ENCODE peak calls at places on chromosomes 1 and 21, in nine cellular contexts. P, M, D, G, W, R, N, X and O are unnamed samples.

GRCh38 chr1:23394664-23395063 is 25.0 kb upstream of the ZNF436 start:
- DNase-seq in P (no peak), M (peak), D (peak), G (peak), W (peak), R (peak), N (peak), X (peak), O (peak)

GRCh38 chr1:150415800-150416199 is 51.9 kb downstream of the RPRD2 start:
- DNase-seq in P (no peak), M (no peak), D (no peak), G (no peak), W (no peak), R (no peak), N (no peak), X (no peak), O (no peak)

GRCh38 chr1:110272045-110272444 is 61.9 kb downstream of the KCNC4 start:
- DNase-seq in P (no peak), M (peak), D (peak), G (no peak), W (no peak), R (no peak), N (no peak), X (no peak), O (no peak)

GRCh38 chr1:13492711-13493110 is 21.1 kb downstream of the LRRC38 start:
- DNase-seq in P (no peak), M (no peak), D (no peak), G (peak), W (no peak), R (no peak), N (no peak), X (no peak), O (no peak)

GRCh38 chr1:224761245-224761644 is 145.1 kb downstream of the CNIH3 start:
- DNase-seq in P (no peak), M (no peak), D (no peak), G (no peak), W (no peak), R (no peak), N (no peak), X (no peak), O (no peak)

GRCh38 chr1:175895966-175896365 is 152.6 kb upstream of the TNR start:
- DNase-seq in P (no peak), M (no peak), D (no peak), G (no peak), W (no peak), R (no peak), N (no peak), X (no peak), O (no peak)

GRCh38 chr1:54460861-54461382 is 54.7 kb upstream of the SSBP3 start:
- DNase-seq in P (no peak), M (no peak), D (no peak), G (no peak), W (no peak), R (no peak), N (no peak), X (peak), O (no peak)

GRCh38 chr1:100358210-100358609 is 5.9 kb downstream of the CDC14A start:
- DNase-seq in P (peak), M (peak), D (peak), G (no peak), W (no peak), R (no peak), N (peak), X (no peak), O (peak)

GRCh38 chr1:14347776-14348175 is 250.7 kb upstream of the KAZN start:
- DNase-seq in P (no peak), M (no peak), D (no peak), G (no peak), W (no peak), R (no peak), N (no peak), X (no peak), O (no peak)

GRCh38 chr1:87684194-87684593 is 355.5 kb downstream of the LMO4 start:
- DNase-seq in P (no peak), M (peak), D (peak), G (peak), W (no peak), R (no peak), N (peak), X (no peak), O (peak)

GRCh38 chr1:226950316-226950715 is 10.2 kb downstream of the COQ8A start:
- DNase-seq in P (no peak), M (no peak), D (no peak), G (no peak), W (no peak), R (peak), N (no peak), X (no peak), O (no peak)

GRCh38 chr1:211751438-211751837 is 76.0 kb upstream of the NEK2 start:
- DNase-seq in P (no peak), M (no peak), D (no peak), G (no peak), W (no peak), R (no peak), N (no peak), X (no peak), O (no peak)

GRCh38 chr1:3903141-3904005 is 3.3 kb upstream of the C1orf174 start:
- DNase-seq in P (peak), M (no peak), D (no peak), G (no peak), W (no peak), R (no peak), N (no peak), X (peak), O (no peak)

GRCh38 chr1:20185834-20186782 is at the start of the genes PLA2G2C and UBXN10:
- DNase-seq in P (peak), M (peak), D (peak), G (peak), W (peak), R (no peak), N (peak), X (peak), O (peak)

GRCh38 chr1:183925947-183926346 is 111.6 kb downstream of the COLGALT2 start:
- DNase-seq in P (no peak), M (no peak), D (no peak), G (no peak), W (no peak), R (no peak), N (no peak), X (no peak), O (no peak)

GRCh38 chr1:170125269-170125668 is 20.5 kb upstream of the NTMT2 start:
- DNase-seq in P (no peak), M (no peak), D (no peak), G (no peak), W (no peak), R (no peak), N (no peak), X (no peak), O (no peak)

GRCh38 chr1:54805466-54805865 is 4.3 kb upstream of the TTC22 start:
- DNase-seq in P (no peak), M (no peak), D (no peak), G (no peak), W (no peak), R (no peak), N (no peak), X (no peak), O (no peak)

GRCh38 chr1:246569248-246570238 is 3.3 kb downstream of the CNST start:
- DNase-seq in P (no peak), M (no peak), D (no peak), G (no peak), W (no peak), R (no peak), N (peak), X (no peak), O (no peak)

GRCh38 chr1:32250893-32251716 is at the start of gene LCK:
- DNase-seq in P (peak), M (no peak), D (peak), G (no peak), W (no peak), R (no peak), N (no peak), X (no peak), O (no peak)

GRCh38 chr21:28387220-28387619 is 605.5 kb downstream of the LTN1 start:
- DNase-seq in P (no peak), M (no peak), D (no peak), G (no peak), W (no peak), R (no peak), N (no peak), X (no peak), O (no peak)

GRCh38 chr1:111197598-111198289 is 2.7 kb downstream of the DENND2D start:
- DNase-seq in P (peak), M (peak), D (peak), G (no peak), W (peak), R (peak), N (peak), X (no peak), O (peak)

GRCh38 chr1:116574581-116575291 is 3.9 kb upstream of the CD58 start:
- DNase-seq in P (peak), M (peak), D (peak), G (peak), W (peak), R (peak), N (peak), X (no peak), O (peak)

GRCh38 chr1:89971600-89971999 is 23.3 kb upstream of the ZNF326 start:
- DNase-seq in P (no peak), M (no peak), D (no peak), G (no peak), W (no peak), R (no peak), N (no peak), X (no peak), O (no peak)

GRCh38 chr1:48043524-48043923 is 46.3 kb upstream of the TRABD2B start:
- DNase-seq in P (no peak), M (no peak), D (no peak), G (no peak), W (no peak), R (no peak), N (no peak), X (no peak), O (no peak)

GRCh38 chr1:32239790-32240139 is 7.3 kb upstream of the FAM167B start:
- DNase-seq in P (no peak), M (no peak), D (no peak), G (no peak), W (no peak), R (no peak), N (no peak), X (no peak), O (no peak)

GRCh38 chr1:119968068-119968492 is 71.8 kb upstream of the ADAM30 start:
- DNase-seq in P (peak), M (peak), D (peak), G (peak), W (no peak), R (no peak), N (peak), X (peak), O (peak)

GRCh38 chr1:155037043-155037442 is 3.4 kb downstream of the DCST1 start:
- DNase-seq in P (no peak), M (no peak), D (no peak), G (no peak), W (no peak), R (no peak), N (no peak), X (no peak), O (no peak)

GRCh38 chr1:116674761-116675160 is 7.2 kb upstream of the IGSF3 start:
- DNase-seq in P (no peak), M (no peak), D (no peak), G (no peak), W (no peak), R (no peak), N (peak), X (no peak), O (no peak)

GRCh38 chr1:62784509-62785365 is 805 bp downstream of the ATG4C start:
- DNase-seq in P (no peak), M (no peak), D (no peak), G (no peak), W (no peak), R (no peak), N (peak), X (no peak), O (peak)

GRCh38 chr1:156373546-156373945 is 4.5 kb downstream of the RHBG start:
- DNase-seq in P (no peak), M (no peak), D (no peak), G (no peak), W (no peak), R (no peak), N (no peak), X (no peak), O (no peak)

GRCh38 chr21:37915941-37916794 is at the start of gene KCNJ6:
- DNase-seq in P (no peak), M (peak), D (peak), G (no peak), W (no peak), R (no peak), N (peak), X (peak), O (peak)

GRCh38 chr1:21898326-21899155 is 38.6 kb downstream of the HSPG2 start:
- DNase-seq in P (no peak), M (no peak), D (no peak), G (no peak), W (no peak), R (peak), N (peak), X (no peak), O (peak)

GRCh38 chr1:66728021-66728420 is 24.2 kb upstream of the DYNLT5 start:
- DNase-seq in P (no peak), M (no peak), D (no peak), G (no peak), W (no peak), R (no peak), N (peak), X (no peak), O (no peak)

GRCh38 chr1:183882328-183883167 is 77.6 kb downstream of the RGL1 start:
- DNase-seq in P (no peak), M (no peak), D (no peak), G (no peak), W (no peak), R (no peak), N (no peak), X (no peak), O (no peak)

GRCh38 chr21:39728341-39728740 is 16.6 kb upstream of the IGSF5 start:
- DNase-seq in P (no peak), M (no peak), D (no peak), G (no peak), W (no peak), R (no peak), N (no peak), X (no peak), O (no peak)

GRCh38 chr21:37087188-37087587 is 14.1 kb downstream of the TTC3 start:
- DNase-seq in P (no peak), M (peak), D (peak), G (no peak), W (no peak), R (no peak), N (peak), X (no peak), O (peak)

GRCh38 chr1:208203127-208203847 is 40.9 kb downstream of the PLXNA2 start:
- DNase-seq in P (no peak), M (no peak), D (no peak), G (peak), W (no peak), R (no peak), N (peak), X (peak), O (no peak)

GRCh38 chr1:27527857-27528700 is 38.1 kb upstream of the WASF2 start:
- DNase-seq in P (no peak), M (peak), D (peak), G (no peak), W (no peak), R (no peak), N (peak), X (peak), O (peak)

GRCh38 chr1:31715097-31715872 is 11.5 kb upstream of the COL16A1 start:
- DNase-seq in P (no peak), M (peak), D (peak), G (peak), W (peak), R (peak), N (peak), X (peak), O (peak)

GRCh38 chr21:35529141-35529863 is 480.2 kb upstream of the RUNX1 start:
- DNase-seq in P (no peak), M (no peak), D (no peak), G (no peak), W (no peak), R (no peak), N (no peak), X (no peak), O (no peak)

GRCh38 chr21:35525443-35525842 is 476.3 kb upstream of the RUNX1 start:
- DNase-seq in P (no peak), M (no peak), D (no peak), G (no peak), W (no peak), R (no peak), N (peak), X (no peak), O (no peak)

GRCh38 chr21:35530726-35531125 is 481.6 kb upstream of the RUNX1 start:
- DNase-seq in P (no peak), M (no peak), D (no peak), G (no peak), W (no peak), R (no peak), N (no peak), X (no peak), O (no peak)

GRCh38 chr21:35527358-35527757 is 478.3 kb upstream of the RUNX1 start:
- DNase-seq in P (no peak), M (no peak), D (no peak), G (no peak), W (no peak), R (no peak), N (no peak), X (no peak), O (no peak)

DNA sequence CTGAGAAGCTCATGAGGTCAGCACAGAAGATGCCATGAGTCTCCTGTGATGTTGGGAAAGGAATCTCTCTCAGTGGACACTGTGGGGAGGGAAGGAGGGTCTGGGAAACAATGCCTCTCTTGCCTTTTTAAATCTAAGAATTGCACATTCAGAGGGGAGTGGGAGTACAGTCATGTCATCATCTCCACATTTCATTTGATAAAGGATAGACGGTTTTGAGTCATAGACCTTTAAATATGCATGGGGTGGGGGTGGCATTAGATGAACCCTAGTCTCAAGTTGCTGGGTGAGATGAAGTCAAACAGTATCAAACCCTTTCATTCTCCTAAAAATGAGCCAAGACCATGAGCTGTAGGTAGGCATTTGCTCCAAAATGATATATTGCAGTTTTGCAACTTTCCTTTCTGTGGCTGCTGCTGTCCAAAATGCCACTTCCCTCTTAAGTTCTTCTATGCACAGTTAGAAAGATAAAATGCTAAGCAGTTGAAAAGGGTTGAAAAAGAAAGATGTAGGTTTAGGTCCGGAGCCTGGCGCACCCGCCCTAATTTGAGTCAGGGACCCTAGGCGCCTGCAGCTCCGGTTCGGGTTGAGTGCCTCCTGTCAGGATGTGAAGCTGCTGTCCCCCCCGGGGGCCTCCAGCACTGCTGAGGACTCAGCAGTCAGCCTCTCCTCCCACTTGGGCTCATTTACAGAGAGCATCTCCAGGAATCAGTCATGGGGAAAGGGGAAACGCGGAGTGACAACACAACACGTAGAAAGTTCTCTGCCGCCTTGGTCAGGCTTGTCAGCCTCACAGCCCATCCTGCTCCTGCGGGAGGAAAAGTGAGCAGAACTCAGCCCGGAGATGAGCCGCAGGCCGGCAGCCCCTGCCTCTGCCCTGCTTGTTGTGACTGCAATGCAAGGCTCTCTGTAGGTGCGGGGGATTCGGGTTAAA is 479.3 kb upstream of the RUNX1 start:
- DNase-seq in P (peak), M (no peak), D (no peak), G (peak), W (no peak), R (no peak), N (no peak), X (peak), O (no peak)
- H3K27ac ChIP-seq in P (peak), M (no peak), D (no peak), G (no peak), W (no peak), R (peak), N (no peak), X (peak), O (no peak)

GRCh38 chr1:201468501-201468843 is 516 bp downstream of the PHLDA3 start:
- DNase-seq in P (no peak), M (peak), D (peak), G (no peak), W (no peak), R (no peak), N (peak), X (peak), O (peak)

GRCh38 chr1:201470581-201470980 is 1.6 kb upstream of the PHLDA3 start:
- DNase-seq in P (no peak), M (no peak), D (no peak), G (no peak), W (no peak), R (no peak), N (no peak), X (no peak), O (no peak)

GRCh38 chr1:201466492-201466891 is 2.5 kb downstream of the PHLDA3 start:
- DNase-seq in P (no peak), M (no peak), D (no peak), G (no peak), W (no peak), R (no peak), N (peak), X (peak), O (no peak)

GRCh38 chr1:201469645-201470074 is 672 bp upstream of the PHLDA3 start:
- DNase-seq in P (no peak), M (peak), D (peak), G (no peak), W (no peak), R (no peak), N (no peak), X (no peak), O (no peak)

DNA sequence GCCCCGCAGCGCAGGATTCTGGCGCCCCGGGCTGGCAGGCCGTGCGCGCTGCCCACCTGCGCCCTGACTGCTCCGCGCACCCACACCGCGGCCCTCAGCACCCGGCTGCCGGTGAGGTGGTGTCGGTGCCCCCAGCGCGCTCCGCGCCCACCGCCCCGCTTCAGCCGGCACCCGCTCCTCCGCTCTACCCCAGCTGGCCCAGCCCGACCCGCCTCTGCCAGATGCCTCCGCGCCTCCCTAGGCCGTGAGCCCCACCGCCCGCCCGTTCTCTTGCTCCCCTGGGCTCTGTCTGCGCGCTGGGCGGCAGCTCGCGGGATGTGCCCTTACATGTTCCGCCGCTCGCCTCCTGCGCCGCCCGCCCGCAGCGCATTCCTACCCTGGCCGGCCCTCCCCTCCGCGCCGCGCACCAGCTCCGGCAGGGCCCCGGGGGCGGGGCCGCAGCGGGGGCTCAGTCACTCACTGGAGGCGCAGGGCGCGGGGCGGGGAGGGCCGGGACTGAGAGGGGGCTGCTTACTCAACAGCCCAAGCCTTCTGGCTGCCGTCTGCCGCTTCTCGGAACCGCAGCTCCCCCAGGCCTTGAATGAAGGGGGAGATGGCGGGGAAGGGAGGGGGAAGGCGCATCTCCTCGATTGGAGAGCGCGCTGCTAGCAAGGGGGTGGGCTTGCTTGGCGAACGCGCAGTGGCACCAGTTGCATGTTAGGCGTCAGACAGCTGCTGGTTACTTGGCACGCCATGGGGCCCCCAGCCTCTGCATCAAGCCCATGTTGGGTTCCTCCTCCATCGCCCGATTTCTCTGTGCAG is at the start of gene PHLDA3:
- DNase-seq in P (no peak), M (peak), D (peak), G (peak), W (peak), R (peak), N (peak), X (peak), O (peak)
- H3K27ac ChIP-seq in P (no peak), M (no peak), D (no peak), G (peak), W (peak), R (peak), N (peak), X (peak), O (peak)

GRCh38 chr1:46027788-46028573 is 104.4 kb downstream of the PIK3R3 start:
- DNase-seq in P (no peak), M (no peak), D (no peak), G (peak), W (no peak), R (no peak), N (no peak), X (peak), O (no peak)
- H3K27ac ChIP-seq in P (no peak), M (no peak), D (no peak), G (peak), W (no peak), R (peak), N (no peak), X (no peak), O (peak)

GRCh38 chr1:47031059-47031458 is 7.6 kb downstream of the CYP4X1 start:
- DNase-seq in P (no peak), M (no peak), D (no peak), G (no peak), W (peak), R (no peak), N (peak), X (no peak), O (peak)
- H3K27ac ChIP-seq in P (no peak), M (no peak), D (no peak), G (peak), W (peak), R (peak), N (no peak), X (peak), O (no peak)